ENCODE peak calls at places on chromosomes 3 and 15, in four cellular contexts. I, H, N and X are unnamed samples.

GRCh38 chr3:53842436-53843194 is 3.6 kb downstream of the CHDH start:
- DNase-seq in N (peak; percentile 12), I (no peak), H (no peak), X (peak; percentile 89)

GRCh38 chr3:16511561-16512434 is 1.7 kb downstream of the RFTN1 start:
- DNase-seq in I (no peak), N (peak; percentile 80), H (peak; percentile 78), X (no peak)

GRCh38 chr3:113174806-113175490 is 36.4 kb upstream of the BOC start:
- DNase-seq in N (no peak), I (no peak), H (no peak), X (no peak)

GRCh38 chr15:47565986-47566385 is 151.3 kb upstream of the SEMA6D start:
- DNase-seq in N (no peak), H (no peak), I (no peak), X (no peak)

GRCh38 chr15:52106641-52107040 is 5.9 kb downstream of the BCL2L10 start:
- DNase-seq in N (no peak), H (no peak), I (no peak), X (no peak)

GRCh38 chr3:101964861-101965260 is 115.5 kb downstream of the NFKBIZ start:
- DNase-seq in I (no peak), H (no peak), N (no peak), X (no peak)

GRCh38 chr15:64549860-64550259 is 89.5 kb downstream of the ZNF609 start:
- DNase-seq in N (no peak), I (no peak), H (no peak), X (no peak)

GRCh38 chr3:4978259-4978965 is 825 bp upstream of the BHLHE40 start:
- DNase-seq in N (peak; percentile 99), H (peak; percentile 77), I (peak; percentile 91), X (peak; percentile 97)

GRCh38 chr3:171817074-171817748 is 6.9 kb upstream of the PLD1 start:
- DNase-seq in I (no peak), N (no peak), H (no peak), X (no peak)

GRCh38 chr3:64438837-64439236 is 213.6 kb upstream of the PRICKLE2 start:
- DNase-seq in N (no peak), I (no peak), H (no peak), X (no peak)

GRCh38 chr3:58755153-58755552 is 88.6 kb upstream of the FAM3D start:
- DNase-seq in I (no peak), N (no peak), H (no peak), X (no peak)

GRCh38 chr15:68366314-68366713 is 65.6 kb downstream of the ITGA11 start:
- DNase-seq in H (no peak), I (no peak), N (no peak), X (no peak)

GRCh38 chr3:45605569-45605968 is 11.0 kb downstream of the LIMD1 start:
- DNase-seq in H (no peak), I (no peak), N (no peak), X (no peak)

GRCh38 chr3:172289583-172289982 is 158.7 kb downstream of the GHSR start:
- DNase-seq in H (no peak), I (no peak), N (no peak), X (no peak)

GRCh38 chr3:151314132-151314531 is 2.5 kb downstream of the GPR87 start:
- DNase-seq in I (no peak), H (no peak), N (no peak), X (no peak)

GRCh38 chr3:103499132-103499885 is 1064.5 kb downstream of the ZPLD1 start:
- DNase-seq in I (peak; percentile 62), N (peak; percentile 1), H (no peak), X (no peak)

GRCh38 chr3:170180107-170180951 is 1.2 kb downstream of the PHC3 start:
- DNase-seq in I (no peak), N (no peak), H (no peak), X (peak; percentile 19)

GRCh38 chr3:9583792-9584191 is 30.2 kb upstream of the LHFPL4 start:
- DNase-seq in N (no peak), I (no peak), H (no peak), X (no peak)

GRCh38 chr3:108036984-108037741 is 53.7 kb downstream of the CD47 start:
- DNase-seq in N (peak; percentile 32), I (no peak), H (no peak), X (no peak)

GRCh38 chr3:79846148-79846933 is 78.5 kb upstream of the ROBO1 start:
- DNase-seq in N (no peak), H (no peak), I (no peak), X (no peak)

GRCh38 chr15:53307952-53308624 is 451.4 kb downstream of the WDR72 start:
- DNase-seq in N (no peak), I (no peak), H (no peak), X (no peak)

GRCh38 chr15:98682992-98683701 is 34.8 kb downstream of the IGF1R start:
- DNase-seq in I (no peak), N (no peak), H (no peak), X (no peak)

GRCh38 chr3:56926513-56927282 is 124.9 kb upstream of the ARHGEF3 start:
- DNase-seq in H (no peak), N (no peak), I (no peak), X (peak; percentile 37)

GRCh38 chr3:25863560-25863959 is 73.7 kb downstream of the OXSM start:
- DNase-seq in I (no peak), H (no peak), N (no peak), X (no peak)

GRCh38 chr3:146218880-146219866 is 31.7 kb downstream of the PLSCR4 start:
- DNase-seq in H (peak; percentile 44), I (no peak), N (peak; percentile 11), X (peak; percentile 46)

GRCh38 chr3:129389572-129389937 is 38.9 kb downstream of the EFCAB12 start:
- DNase-seq in I (no peak), N (no peak), H (no peak), X (no peak)

GRCh38 chr3:79247367-79248103 is 520.3 kb downstream of the ROBO1 start:
- DNase-seq in I (no peak), N (peak; percentile 37), H (no peak), X (peak; percentile 7)